ENCODE peak calls at places on chromosomes 5 and 9, in four cellular contexts. Q, R, P and M are unnamed samples.

GRCh38 chr5:150262502-150262901 is 27.1 kb downstream of the CAMK2A start:
- DNase-seq in P (no peak), R (no peak), Q (no peak), M (no peak)

GRCh38 chr5:4518924-4519660 is 621.0 kb upstream of the ADAMTS16 start:
- DNase-seq in P (no peak), Q (no peak), R (no peak), M (no peak)

GRCh38 chr5:92885950-92886349 is 695.1 kb downstream of the NR2F1-AS1 start:
- DNase-seq in R (no peak), Q (no peak), P (no peak), M (no peak)

GRCh38 chr5:133698646-133699526 is 86.5 kb upstream of the FSTL4 start:
- DNase-seq in R (no peak), P (no peak), Q (no peak), M (no peak)

GRCh38 chr5:180126716-180127681 is 55.4 kb upstream of the RNF130 start:
- DNase-seq in R (peak), P (peak), Q (no peak), M (no peak)

GRCh38 chr5:56116599-56117131 is 116.5 kb downstream of the ANKRD55 start:
- DNase-seq in R (no peak), P (no peak), Q (no peak), M (no peak)

GRCh38 chr5:142894749-142895148 is 124.6 kb downstream of the ARHGAP26 start:
- DNase-seq in R (no peak), Q (no peak), P (no peak), M (peak)

GRCh38 chr5:125559296-125559695 is 812.9 kb upstream of the ZNF608 start:
- DNase-seq in R (peak), P (no peak), Q (no peak), M (peak)

GRCh38 chr5:1050449-1051365 is 42.1 kb downstream of the NKD2 start:
- DNase-seq in Q (no peak), P (no peak), R (no peak), M (no peak)

GRCh38 chr9:132509921-132510874 is 72.2 kb upstream of the BARHL1 start:
- DNase-seq in Q (no peak), P (no peak), R (no peak), M (no peak)

GRCh38 chr9:97514531-97514930 is 13.1 kb downstream of the TMOD1 start:
- DNase-seq in P (no peak), R (no peak), Q (no peak), M (no peak)

GRCh38 chr9:116816484-116816883 is 129.4 kb downstream of the TRIM32 start:
- DNase-seq in R (no peak), Q (no peak), P (no peak), M (no peak)

GRCh38 chr5:137506296-137506695 is 7.2 kb upstream of the SPOCK1 start:
- DNase-seq in R (no peak), P (no peak), Q (no peak), M (no peak)

GRCh38 chr5:1718669-1719068 is 81.0 kb downstream of the MRPL36 start:
- DNase-seq in R (no peak), Q (no peak), P (no peak), M (no peak)

GRCh38 chr5:94245608-94246007 is 372.8 kb downstream of the KIAA0825 start:
- DNase-seq in P (no peak), R (no peak), Q (no peak), M (peak)

GRCh38 chr5:93990504-93991085 is 249.2 kb upstream of the POU5F2 start:
- DNase-seq in Q (no peak), P (no peak), R (no peak), M (peak)

GRCh38 chr9:95772320-95773060 is 103.0 kb upstream of the ERCC6L2 start:
- DNase-seq in Q (no peak), R (no peak), P (no peak), M (peak)